ENCODE peak calls at places on chromosome 9, in ten cellular contexts. N is T-helper 9 cell, Q is RWPE1, X is coronary artery, U is Caco-2, W is COLO829, A is Karpas-422, H is mucosa of descending colon, D is C1 segment of cervical spinal cord, P is A549. I is an unnamed sample.
A peak's percentile ranks its signal among the peaks of the same experiment; 100 is the strongest.

GRCh38 chr9:110106698-110107097 is 101.3 kb downstream of the C9orf152 start:
- DNase-seq in Q (no peak), X (no peak), D (no peak), U (no peak), P (no peak), H (no peak), N (no peak), W (no peak), A (no peak), I (no peak)

GRCh38 chr9:95131023-95131943 is 186.2 kb downstream of the FANCC start:
- DNase-seq in U (peak; percentile 80), H (peak; percentile 69), X (no peak), A (peak; percentile 77), Q (peak; percentile 76), N (peak; percentile 25), D (peak; percentile 6), W (peak; percentile 82), P (peak; percentile 72), I (no peak)

GRCh38 chr9:82332018-82332773 is 343.6 kb downstream of the SPATA31D1 start:
- DNase-seq in N (no peak), W (peak; percentile 50), P (peak; percentile 31), U (peak; percentile 6), D (no peak), H (no peak), X (no peak), Q (peak; percentile 94), A (no peak), I (no peak)

GRCh38 chr9:109574061-109574882 is 76.2 kb upstream of the PTPN3 start:
- DNase-seq in N (no peak), H (no peak), U (peak; percentile 63), Q (peak; percentile 81), X (no peak), D (no peak), A (peak; percentile 81), P (peak; percentile 43), W (peak; percentile 69), I (peak; percentile 42)

GRCh38 chr9:79584655-79584982 is 12.9 kb downstream of the TLE4 start:
- DNase-seq in X (no peak), W (no peak), Q (no peak), H (no peak), A (no peak), N (no peak), D (no peak), U (no peak), P (no peak), I (no peak)

GRCh38 chr9:87217056-87217455 is 269.8 kb upstream of the GAS1 start:
- DNase-seq in X (no peak), W (no peak), P (no peak), A (no peak), H (no peak), D (no peak), Q (no peak), N (no peak), U (no peak), I (no peak)

GRCh38 chr9:116342071-116342470 is 188.5 kb downstream of the PAPPA start:
- DNase-seq in P (no peak), N (no peak), U (no peak), X (no peak), H (no peak), D (no peak), A (no peak), W (no peak), Q (no peak), I (no peak)

GRCh38 chr9:2583308-2584013 is 38.1 kb upstream of the VLDLR start:
- DNase-seq in P (no peak), W (no peak), N (no peak), H (peak; percentile 36), X (no peak), U (no peak), A (no peak), D (no peak), Q (no peak), I (no peak)

GRCh38 chr9:96338299-96338698 is 36.3 kb upstream of the HSD17B3 start:
- DNase-seq in Q (no peak), X (no peak), N (no peak), A (no peak), D (no peak), U (no peak), W (no peak), P (no peak), H (no peak), I (no peak)

GRCh38 chr9:126674365-126675146 is 60.8 kb downstream of the LMX1B start:
- DNase-seq in H (no peak), Q (no peak), D (no peak), U (no peak), A (no peak), W (no peak), X (no peak), P (no peak), N (no peak), I (no peak)

GRCh38 chr9:92661127-92661526 is 8.8 kb downstream of the IPPK start:
- DNase-seq in N (no peak), P (no peak), U (no peak), W (no peak), X (no peak), A (no peak), D (no peak), H (no peak), Q (no peak), I (no peak)

GRCh38 chr9:123121457-123121856 is 88.0 kb downstream of the GPR21 start:
- DNase-seq in P (no peak), X (no peak), N (no peak), A (no peak), D (no peak), Q (no peak), W (no peak), H (no peak), U (no peak), I (no peak)

GRCh38 chr9:135181336-135181735 is 93.9 kb downstream of the OLFM1 start:
- DNase-seq in X (no peak), W (no peak), D (no peak), H (no peak), U (no peak), Q (no peak), A (no peak), N (no peak), P (no peak), I (no peak)

GRCh38 chr9:95499847-95500246 is 16.9 kb downstream of the PTCH1 start:
- DNase-seq in W (peak; percentile 48), D (no peak), P (no peak), A (no peak), U (peak; percentile 43), X (no peak), Q (no peak), H (no peak), N (no peak), I (no peak)

GRCh38 chr9:125700791-125701190 is 6.2 kb downstream of the MAPKAP1 start:
- DNase-seq in N (no peak), H (no peak), U (no peak), P (no peak), D (no peak), X (no peak), Q (no peak), W (no peak), A (no peak), I (no peak)

GRCh38 chr9:134429481-134429880 is 103.2 kb downstream of the RXRA start:
- DNase-seq in P (no peak), U (no peak), X (no peak), D (no peak), N (no peak), A (no peak), W (no peak), H (no peak), Q (no peak), I (no peak)

GRCh38 chr9:89701221-89701798 is 96.5 kb downstream of the GADD45G start:
- DNase-seq in N (peak; percentile 46), U (no peak), X (no peak), H (no peak), W (no peak), A (no peak), D (no peak), Q (no peak), P (no peak), I (peak; percentile 64)

GRCh38 chr9:132242621-132243155 is 80.8 kb downstream of the NTNG2 start:
- DNase-seq in H (peak; percentile 42), Q (no peak), D (no peak), N (no peak), P (no peak), W (no peak), X (peak; percentile 73), U (no peak), A (no peak), I (no peak)

GRCh38 chr9:108104991-108105390 is 615.4 kb upstream of the KLF4 start:
- DNase-seq in H (no peak), A (no peak), P (no peak), U (no peak), Q (no peak), N (no peak), X (no peak), D (no peak), W (no peak), I (no peak)

GRCh38 chr9:3525088-3525835 is 539 bp downstream of the RFX3 start:
- DNase-seq in P (no peak), W (no peak), H (peak; percentile 71), A (no peak), Q (no peak), N (no peak), U (no peak), D (no peak), X (no peak), I (peak; percentile 41)

GRCh38 chr9:16282216-16282615 is 588.3 kb downstream of the BNC2 start:
- DNase-seq in P (no peak), Q (no peak), N (no peak), X (no peak), H (no peak), U (no peak), W (no peak), D (no peak), A (no peak), I (no peak)

GRCh38 chr9:81313877-81314276 is 375.5 kb downstream of the TLE1 start:
- DNase-seq in N (no peak), Q (no peak), W (no peak), P (no peak), H (no peak), A (no peak), U (no peak), D (no peak), X (no peak), I (no peak)

GRCh38 chr9:68838245-68838644 is 133.2 kb downstream of the PIP5K1B start:
- DNase-seq in X (no peak), N (no peak), W (no peak), A (no peak), H (no peak), D (no peak), P (no peak), U (no peak), Q (no peak), I (no peak)

GRCh38 chr9:128192601-128193371 is 1.4 kb upstream of the CIZ1 start:
- DNase-seq in P (peak; percentile 88), N (peak; percentile 27), H (peak; percentile 94), A (peak; percentile 83), D (peak; percentile 71), U (peak; percentile 92), X (peak; percentile 85), Q (peak; percentile 94), W (peak; percentile 48), I (no peak)

GRCh38 chr9:92100237-92100911 is 14.8 kb downstream of the SPTLC1 start:
- DNase-seq in P (peak; percentile 48), A (no peak), N (no peak), H (no peak), X (no peak), U (peak; percentile 31), W (no peak), Q (peak; percentile 95), D (no peak), I (no peak)

GRCh38 chr9:68950689-68951088 is 63.2 kb downstream of the PRKACG start:
- DNase-seq in P (no peak), W (no peak), X (no peak), U (no peak), Q (no peak), A (no peak), H (no peak), D (no peak), N (no peak), I (no peak)

GRCh38 chr9:100473271-100474081 is 527 bp downstream of the TMEFF1 start:
- DNase-seq in W (no peak), Q (peak; percentile 48), A (no peak), P (peak; percentile 44), D (no peak), X (no peak), N (peak; percentile 7), H (peak; percentile 39), U (peak; percentile 66), I (peak; percentile 13)

GRCh38 chr9:530681-531080 is 310.8 kb upstream of the DMRT1 start:
- DNase-seq in U (no peak), X (no peak), N (no peak), D (no peak), W (no peak), Q (no peak), A (no peak), P (no peak), H (no peak), I (no peak)

I was measured in HAP-1.